ENCODE peak calls at places on chromosomes 2 and 18, in nine cellular contexts. S, U, I, M, L, T, P, E and V are unnamed samples.

GRCh38 chr2:10482979-10483378 is 34.9 kb upstream of the ODC1 start:
- DNase-seq in S (no peak), U (no peak), I (no peak), M (peak), L (no peak), T (no peak), P (no peak), E (no peak), V (no peak)

GRCh38 chr2:19738707-19739106 is 163.1 kb downstream of the TTC32 start:
- DNase-seq in S (no peak), U (no peak), I (no peak), M (peak), L (no peak), T (no peak), P (peak), E (no peak), V (no peak)

GRCh38 chr2:74538881-74539339 is 9.2 kb downstream of the HTRA2 start:
- DNase-seq in S (no peak), U (peak), I (no peak), M (no peak), L (peak), T (no peak), P (no peak), E (no peak), V (no peak)

GRCh38 chr2:54318810-54319209 is 62.8 kb upstream of the TSPYL6 start:
- DNase-seq in S (no peak), U (peak), I (no peak), M (no peak), L (no peak), T (no peak), P (no peak), E (no peak), V (peak)

GRCh38 chr2:68594674-68595492 is 48.5 kb upstream of the PROKR1 start:
- DNase-seq in S (peak), U (peak), I (peak), M (peak), L (peak), T (peak), P (no peak), E (peak), V (peak)

GRCh38 chr2:33142874-33143273 is 196.1 kb downstream of the LTBP1 start:
- DNase-seq in S (no peak), U (no peak), I (no peak), M (no peak), L (no peak), T (no peak), P (no peak), E (no peak), V (no peak)

GRCh38 chr2:56133441-56133840 is 50.3 kb upstream of the CCDC85A start:
- DNase-seq in S (no peak), U (no peak), I (no peak), M (no peak), L (no peak), T (no peak), P (no peak), E (no peak), V (no peak)

GRCh38 chr2:197086500-197086899 is 160.0 kb upstream of the PGAP1 start:
- DNase-seq in S (no peak), U (peak), I (no peak), M (no peak), L (peak), T (no peak), P (no peak), E (no peak), V (no peak)

GRCh38 chr2:37573406-37573805 is 98.0 kb downstream of the CDC42EP3 start:
- DNase-seq in S (no peak), U (no peak), I (no peak), M (peak), L (no peak), T (no peak), P (no peak), E (no peak), V (no peak)

GRCh38 chr2:69701100-69701945 is 40.6 kb upstream of the ANXA4 start:
- DNase-seq in S (no peak), U (no peak), I (no peak), M (no peak), L (no peak), T (no peak), P (no peak), E (no peak), V (no peak)

GRCh38 chr2:37764108-37764507 is 92.7 kb upstream of the CDC42EP3 start:
- DNase-seq in S (no peak), U (no peak), I (no peak), M (no peak), L (no peak), T (no peak), P (no peak), E (no peak), V (no peak)

GRCh38 chr2:161122772-161123530 is 37.3 kb upstream of the TANK start:
- DNase-seq in S (peak), U (peak), I (no peak), M (peak), L (peak), T (no peak), P (peak), E (no peak), V (no peak)

GRCh38 chr2:168722592-168722991 is 79.8 kb upstream of the NOSTRIN start:
- DNase-seq in S (no peak), U (no peak), I (no peak), M (peak), L (no peak), T (no peak), P (peak), E (no peak), V (no peak)

GRCh38 chr2:233982421-233983121 is 65.4 kb downstream of the TRPM8 start:
- DNase-seq in S (no peak), U (no peak), I (no peak), M (peak), L (no peak), T (no peak), P (no peak), E (no peak), V (no peak)

GRCh38 chr2:46362667-46363012 is 65.4 kb downstream of the EPAS1 start:
- DNase-seq in S (no peak), U (no peak), I (no peak), M (peak), L (no peak), T (no peak), P (no peak), E (no peak), V (no peak)

GRCh38 chr18:69152436-69152835 is 248.3 kb upstream of the DOK6 start:
- DNase-seq in S (no peak), U (no peak), I (no peak), M (no peak), L (no peak), T (no peak), P (no peak), E (no peak), V (no peak)

GRCh38 chr18:24063121-24063731 is 48.7 kb downstream of the TTC39C start:
- DNase-seq in S (no peak), U (no peak), I (no peak), M (peak), L (no peak), T (no peak), P (no peak), E (no peak), V (no peak)

GRCh38 chr18:10169064-10169562 is 255.3 kb downstream of the VAPA start:
- DNase-seq in S (no peak), U (no peak), I (no peak), M (peak), L (no peak), T (no peak), P (no peak), E (no peak), V (no peak)

GRCh38 chr18:55402731-55403405 is 185.1 kb downstream of the TCF4 start:
- DNase-seq in S (no peak), U (no peak), I (no peak), M (no peak), L (no peak), T (no peak), P (no peak), E (no peak), V (no peak)

GRCh38 chr18:78971511-78972245 is 7.9 kb upstream of the SALL3 start:
- DNase-seq in S (no peak), U (no peak), I (peak), M (no peak), L (no peak), T (peak), P (no peak), E (no peak), V (no peak)

GRCh38 chr2:47437287-47437686 is 34.3 kb downstream of the MSH2 start:
- DNase-seq in S (no peak), U (peak), I (no peak), M (peak), L (peak), T (no peak), P (no peak), E (no peak), V (no peak)

GRCh38 chr2:124953921-124954320 is 928.8 kb downstream of the CNTNAP5 start:
- DNase-seq in S (no peak), U (no peak), I (no peak), M (no peak), L (no peak), T (no peak), P (no peak), E (no peak), V (no peak)

GRCh38 chr2:19478441-19478840 is 120.0 kb upstream of the OSR1 start:
- DNase-seq in S (no peak), U (no peak), I (no peak), M (peak), L (no peak), T (no peak), P (no peak), E (no peak), V (no peak)

GRCh38 chr2:204157684-204158083 is 221.1 kb downstream of the ICOS start:
- DNase-seq in S (no peak), U (no peak), I (no peak), M (no peak), L (no peak), T (no peak), P (no peak), E (no peak), V (no peak)

GRCh38 chr2:150292192-150292591 is 195.3 kb downstream of the RND3 start:
- DNase-seq in S (no peak), U (no peak), I (no peak), M (no peak), L (no peak), T (no peak), P (no peak), E (no peak), V (no peak)

GRCh38 chr18:9535430-9535972 is 60.2 kb downstream of the RALBP1 start:
- DNase-seq in S (no peak), U (no peak), I (no peak), M (peak), L (no peak), T (no peak), P (peak), E (no peak), V (no peak)

GRCh38 chr2:180175736-180176135 is 168.6 kb upstream of the CWC22 start:
- DNase-seq in S (no peak), U (no peak), I (no peak), M (no peak), L (no peak), T (no peak), P (no peak), E (no peak), V (no peak)

GRCh38 chr18:50563376-50563775 is 3.5 kb downstream of the MAPK4 start:
- DNase-seq in S (no peak), U (no peak), I (no peak), M (no peak), L (no peak), T (no peak), P (no peak), E (no peak), V (no peak)

GRCh38 chr18:75478996-75479870 is 51.7 kb upstream of the SMIM21 start:
- DNase-seq in S (peak), U (peak), I (no peak), M (peak), L (peak), T (no peak), P (no peak), E (no peak), V (no peak)

GRCh38 chr18:56574827-56575226 is 63.6 kb downstream of the TXNL1 start:
- DNase-seq in S (no peak), U (no peak), I (no peak), M (no peak), L (no peak), T (no peak), P (no peak), E (no peak), V (no peak)

GRCh38 chr2:222194669-222195068 is 104.1 kb downstream of the PAX3 start:
- DNase-seq in S (no peak), U (no peak), I (no peak), M (no peak), L (peak), T (no peak), P (no peak), E (no peak), V (no peak)

GRCh38 chr2:111184725-111185495 is 64.2 kb downstream of the BCL2L11 start:
- DNase-seq in S (no peak), U (no peak), I (no peak), M (no peak), L (no peak), T (no peak), P (no peak), E (no peak), V (no peak)

GRCh38 chr2:232088771-232089170 is 127.3 kb downstream of the DIS3L2 start:
- DNase-seq in S (no peak), U (no peak), I (no peak), M (peak), L (no peak), T (no peak), P (peak), E (no peak), V (no peak)

GRCh38 chr18:63848159-63848558 is 39.3 kb upstream of the SERPINB2 start:
- DNase-seq in S (peak), U (peak), I (no peak), M (peak), L (peak), T (no peak), P (no peak), E (no peak), V (no peak)

GRCh38 chr2:199206536-199206935 is 251.2 kb downstream of the SATB2 start:
- DNase-seq in S (no peak), U (no peak), I (no peak), M (no peak), L (no peak), T (no peak), P (no peak), E (no peak), V (no peak)

GRCh38 chr2:86048383-86048701 is 57.3 kb downstream of the POLR1A start:
- DNase-seq in S (no peak), U (no peak), I (peak), M (no peak), L (no peak), T (peak), P (no peak), E (no peak), V (no peak)

GRCh38 chr2:28348149-28348567 is 44.5 kb upstream of the FOSL2 start:
- DNase-seq in S (no peak), U (no peak), I (no peak), M (no peak), L (no peak), T (peak), P (no peak), E (peak), V (no peak)

GRCh38 chr2:46655551-46656436 is 176.4 kb downstream of the TMEM247 start:
- DNase-seq in S (no peak), U (no peak), I (no peak), M (peak), L (no peak), T (no peak), P (peak), E (no peak), V (no peak)

GRCh38 chr2:101148777-101149176 is 2.4 kb downstream of the TBC1D8 start:
- DNase-seq in S (no peak), U (no peak), I (no peak), M (no peak), L (no peak), T (no peak), P (no peak), E (no peak), V (no peak)

GRCh38 chr2:101149241-101150192 is 1.7 kb downstream of the TBC1D8 start:
- DNase-seq in S (no peak), U (peak), I (no peak), M (peak), L (no peak), T (no peak), P (no peak), E (no peak), V (no peak)

GRCh38 chr2:101151141-101151858 is at the start of gene TBC1D8:
- DNase-seq in S (peak), U (peak), I (peak), M (peak), L (peak), T (peak), P (peak), E (peak), V (peak)

GRCh38 chr2:101151859-101152194 is 645 bp upstream of the TBC1D8 start:
- DNase-seq in S (no peak), U (no peak), I (no peak), M (no peak), L (peak), T (no peak), P (no peak), E (no peak), V (no peak)

GRCh38 chr2:101150306-101151140 is 659 bp downstream of the TBC1D8 start:
- DNase-seq in S (no peak), U (peak), I (peak), M (no peak), L (peak), T (peak), P (peak), E (peak), V (peak)
- TF ChIP-seq CTCF in S (no peak), U (no peak), I (no peak), M (no peak), L (no peak), T (no peak), P (no peak), E (no peak), V (no peak)

GRCh38 chr18:22368066-22368465 is 49.6 kb downstream of the CTAGE1 start:
- DNase-seq in S (no peak), U (no peak), I (no peak), M (no peak), L (no peak), T (no peak), P (no peak), E (no peak), V (no peak)

GRCh38 chr18:22363867-22364463 is 53.8 kb downstream of the CTAGE1 start:
- DNase-seq in S (no peak), U (peak), I (no peak), M (peak), L (no peak), T (no peak), P (no peak), E (no peak), V (no peak)
- TF ChIP-seq CTCF in S (no peak), U (no peak), I (peak), M (peak), L (no peak), T (peak), P (peak), E (peak), V (no peak)

GRCh38 chr2:39710807-39711206 is 45.1 kb downstream of the TMEM178A start:
- DNase-seq in S (no peak), U (no peak), I (no peak), M (no peak), L (no peak), T (no peak), P (no peak), E (no peak), V (no peak)
- TF ChIP-seq CTCF in S (no peak), U (no peak), I (no peak), M (no peak), L (no peak), T (no peak), P (no peak), E (no peak), V (no peak)

DNA sequence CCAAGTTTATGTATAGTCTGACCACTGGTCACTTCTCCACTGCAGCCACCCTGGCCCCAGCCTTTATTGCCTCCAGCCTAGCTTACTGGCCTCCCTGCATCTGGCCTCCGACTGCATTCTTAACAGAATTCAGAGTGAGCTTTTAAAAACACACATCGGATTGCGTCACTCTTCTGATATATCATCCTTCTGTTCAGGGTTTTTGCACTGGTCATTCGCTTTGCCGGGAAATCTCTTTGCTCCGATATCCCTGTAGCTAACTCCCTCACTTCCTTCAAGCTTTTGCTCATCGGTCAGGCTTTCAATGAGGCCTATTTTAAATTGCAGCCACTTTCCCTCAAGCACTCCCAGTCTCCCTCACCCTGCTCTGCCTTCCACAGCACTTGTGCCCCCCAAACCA is 101.6 kb upstream of the DLX2 start:
- DNase-seq in S (no peak), U (peak), I (no peak), M (no peak), L (no peak), T (no peak), P (no peak), E (no peak), V (no peak)
- TF ChIP-seq CTCF in S (no peak), U (no peak), I (no peak), M (no peak), L (no peak), T (no peak), P (no peak), E (no peak), V (no peak)

DNA sequence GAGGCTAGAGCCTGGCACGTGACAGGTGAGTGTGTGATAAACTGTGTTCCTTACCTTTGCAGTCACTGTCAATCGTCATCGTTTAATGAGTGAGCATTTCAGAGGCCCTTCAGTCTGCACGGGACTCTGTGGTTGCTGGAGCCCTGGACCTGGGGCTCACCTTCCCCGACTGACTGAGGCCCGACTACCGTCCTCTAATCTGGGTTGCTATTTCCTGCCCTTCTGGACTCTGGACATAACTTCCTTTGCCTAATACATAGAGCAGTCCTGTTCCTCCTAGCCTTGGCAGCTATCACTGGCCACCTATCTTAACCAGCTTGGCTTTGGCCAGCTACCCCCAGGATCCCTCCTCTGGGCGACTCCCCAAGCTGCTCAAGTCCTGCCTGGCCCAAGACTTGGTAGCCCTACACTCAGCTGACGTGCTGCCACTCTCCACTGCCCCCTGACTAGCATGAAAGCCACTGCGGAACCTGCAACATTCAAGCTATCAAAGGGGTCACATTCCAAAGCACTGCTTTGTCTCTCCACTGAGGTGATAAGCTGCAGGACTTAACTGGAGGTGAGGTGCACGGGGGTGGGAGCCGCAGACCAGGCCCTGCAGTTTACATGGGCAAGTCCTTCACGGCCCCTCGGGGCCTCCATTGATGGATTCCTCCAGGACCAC is 11.1 kb upstream of the RAB17 start:
- DNase-seq in S (no peak), U (no peak), I (peak), M (no peak), L (no peak), T (no peak), P (no peak), E (no peak), V (no peak)
- TF ChIP-seq CTCF in S (no peak), U (no peak), I (peak), M (no peak), L (no peak), T (no peak), P (no peak), E (no peak), V (no peak)

GRCh38 chr2:65802298-65802942 is 370.0 kb upstream of the SPRED2 start:
- DNase-seq in S (no peak), U (no peak), I (no peak), M (no peak), L (no peak), T (no peak), P (no peak), E (no peak), V (no peak)

GRCh38 chr2:65804777-65805176 is 372.4 kb upstream of the SPRED2 start:
- DNase-seq in S (no peak), U (no peak), I (no peak), M (no peak), L (no peak), T (no peak), P (no peak), E (no peak), V (no peak)

GRCh38 chr2:65799455-65799854 is 367.1 kb upstream of the SPRED2 start:
- DNase-seq in S (no peak), U (no peak), I (no peak), M (no peak), L (no peak), T (no peak), P (no peak), E (no peak), V (no peak)

GRCh38 chr2:65796259-65796658 is 363.9 kb upstream of the SPRED2 start:
- DNase-seq in S (no peak), U (no peak), I (no peak), M (no peak), L (no peak), T (no peak), P (no peak), E (no peak), V (no peak)

DNA sequence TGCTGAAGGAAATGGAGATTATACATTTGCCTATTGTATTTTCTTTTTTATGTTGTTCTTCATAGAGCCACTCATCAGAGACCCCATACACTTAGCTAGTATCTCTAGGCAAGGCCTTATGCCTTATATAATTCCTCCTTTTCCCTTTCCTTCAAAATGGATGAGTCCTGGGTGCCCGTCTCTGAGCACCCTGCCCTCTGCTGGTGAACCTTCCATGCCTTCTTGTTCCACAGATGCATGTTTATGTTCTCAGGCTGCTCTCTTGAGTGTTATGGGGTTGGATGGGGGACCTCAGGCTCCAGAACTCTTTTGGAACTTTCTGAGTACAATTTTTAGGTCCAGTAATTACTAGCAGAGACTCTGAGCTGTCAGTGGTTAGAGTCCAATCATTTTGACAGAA is 368.6 kb upstream of the SPRED2 start:
- DNase-seq in S (no peak), U (peak), I (peak), M (peak), L (peak), T (no peak), P (no peak), E (no peak), V (no peak)
- TF ChIP-seq CTCF in S (no peak), U (peak), I (peak), M (peak), L (peak), T (no peak), P (no peak), E (peak), V (no peak)